ENCODE peak calls at places on chromosome 10, in nine cellular contexts. One of them, this sample, is unnamed.

GRCh38 chr10:127912607-127913367 is 5.9 kb downstream of the PTPRE start:
- DNase-seq in CMK: no peak
- DNase-seq in left ventricle myocardium superior: no peak
- DNase-seq in NCI-H1092: no peak
- DNase-seq in non-pigmented ciliary epithelial cell: no peak
- DNase-seq in activated T-cell treated with anti-CD3 and anti-CD28 coated beads, Interleukin-2, amount 50 U/mL, for 72 hours: no peak
- DNase-seq in RCC 7860: no peak
- DNase-seq in ureter: no peak
- DNase-seq in 8988T: no peak
- DNase-seq in this sample: no peak

GRCh38 chr10:3714957-3715356 is 70.1 kb downstream of the KLF6 start:
- DNase-seq in activated T-cell treated with anti-CD3 and anti-CD28 coated beads, Interleukin-2, amount 50 U/mL, for 72 hours: no peak
- DNase-seq in CMK: no peak
- DNase-seq in left ventricle myocardium superior: no peak
- DNase-seq in non-pigmented ciliary epithelial cell: no peak
- DNase-seq in NCI-H1092: no peak
- DNase-seq in 8988T: no peak
- DNase-seq in RCC 7860: no peak
- DNase-seq in ureter: no peak
- DNase-seq in this sample: no peak

GRCh38 chr10:105774881-105775280 is 1133.8 kb downstream of the SORCS3 start:
- DNase-seq in NCI-H1092: no peak
- DNase-seq in non-pigmented ciliary epithelial cell: no peak
- DNase-seq in activated T-cell treated with anti-CD3 and anti-CD28 coated beads, Interleukin-2, amount 50 U/mL, for 72 hours: no peak
- DNase-seq in 8988T: no peak
- DNase-seq in CMK: no peak
- DNase-seq in RCC 7860: no peak
- DNase-seq in ureter: no peak
- DNase-seq in left ventricle myocardium superior: no peak
- DNase-seq in this sample: no peak

GRCh38 chr10:54585572-54585971 is 215.5 kb downstream of the PCDH15 start:
- DNase-seq in 8988T: no peak
- DNase-seq in CMK: no peak
- DNase-seq in NCI-H1092: no peak
- DNase-seq in left ventricle myocardium superior: no peak
- DNase-seq in ureter: no peak
- DNase-seq in non-pigmented ciliary epithelial cell: no peak
- DNase-seq in activated T-cell treated with anti-CD3 and anti-CD28 coated beads, Interleukin-2, amount 50 U/mL, for 72 hours: no peak
- DNase-seq in RCC 7860: no peak
- DNase-seq in this sample: no peak

GRCh38 chr10:4656576-4657194 is 169.3 kb upstream of the AKR1E2 start:
- DNase-seq in non-pigmented ciliary epithelial cell: no peak
- DNase-seq in 8988T: no peak
- DNase-seq in ureter: peak; percentile 58
- DNase-seq in left ventricle myocardium superior: peak; percentile 44
- DNase-seq in activated T-cell treated with anti-CD3 and anti-CD28 coated beads, Interleukin-2, amount 50 U/mL, for 72 hours: peak; percentile 25
- DNase-seq in CMK: no peak
- DNase-seq in NCI-H1092: peak; percentile 54
- DNase-seq in RCC 7860: peak; percentile 54
- DNase-seq in this sample: peak; percentile 41

GRCh38 chr10:92298487-92298886 is 7.5 kb downstream of the MARCHF5 start:
- DNase-seq in left ventricle myocardium superior: no peak
- DNase-seq in activated T-cell treated with anti-CD3 and anti-CD28 coated beads, Interleukin-2, amount 50 U/mL, for 72 hours: no peak
- DNase-seq in non-pigmented ciliary epithelial cell: no peak
- DNase-seq in 8988T: no peak
- DNase-seq in NCI-H1092: no peak
- DNase-seq in RCC 7860: no peak
- DNase-seq in ureter: no peak
- DNase-seq in CMK: no peak
- DNase-seq in this sample: no peak

GRCh38 chr10:118045842-118046490 is 775 bp downstream of the RAB11FIP2 start:
- DNase-seq in 8988T: peak; percentile 24
- DNase-seq in activated T-cell treated with anti-CD3 and anti-CD28 coated beads, Interleukin-2, amount 50 U/mL, for 72 hours: peak; percentile 15
- DNase-seq in left ventricle myocardium superior: no peak
- DNase-seq in RCC 7860: peak; percentile 37
- DNase-seq in non-pigmented ciliary epithelial cell: no peak
- DNase-seq in ureter: peak; percentile 56
- DNase-seq in NCI-H1092: no peak
- DNase-seq in CMK: no peak
- DNase-seq in this sample: peak; percentile 52

GRCh38 chr10:28875535-28876208 is 198.4 kb downstream of the BAMBI start:
- DNase-seq in NCI-H1092: no peak
- DNase-seq in non-pigmented ciliary epithelial cell: peak; percentile 55
- DNase-seq in RCC 7860: peak; percentile 68
- DNase-seq in activated T-cell treated with anti-CD3 and anti-CD28 coated beads, Interleukin-2, amount 50 U/mL, for 72 hours: no peak
- DNase-seq in 8988T: no peak
- DNase-seq in left ventricle myocardium superior: no peak
- DNase-seq in CMK: no peak
- DNase-seq in ureter: no peak
- DNase-seq in this sample: no peak

GRCh38 chr10:59007307-59008025 is 169.0 kb upstream of the PHYHIPL start:
- DNase-seq in NCI-H1092: no peak
- DNase-seq in activated T-cell treated with anti-CD3 and anti-CD28 coated beads, Interleukin-2, amount 50 U/mL, for 72 hours: no peak
- DNase-seq in non-pigmented ciliary epithelial cell: no peak
- DNase-seq in left ventricle myocardium superior: no peak
- DNase-seq in 8988T: no peak
- DNase-seq in RCC 7860: no peak
- DNase-seq in CMK: no peak
- DNase-seq in ureter: no peak
- DNase-seq in this sample: no peak

GRCh38 chr10:103605359-103606156 is 112.1 kb downstream of the NEURL1 start:
- DNase-seq in CMK: peak; percentile 44
- DNase-seq in left ventricle myocardium superior: no peak
- DNase-seq in NCI-H1092: no peak
- DNase-seq in activated T-cell treated with anti-CD3 and anti-CD28 coated beads, Interleukin-2, amount 50 U/mL, for 72 hours: peak; percentile 37
- DNase-seq in RCC 7860: no peak
- DNase-seq in 8988T: peak; percentile 89
- DNase-seq in non-pigmented ciliary epithelial cell: no peak
- DNase-seq in ureter: peak; percentile 68
- DNase-seq in this sample: no peak

GRCh38 chr10:93313798-93314197 is 168.3 kb downstream of the MYOF start:
- DNase-seq in non-pigmented ciliary epithelial cell: no peak
- DNase-seq in ureter: no peak
- DNase-seq in RCC 7860: no peak
- DNase-seq in 8988T: no peak
- DNase-seq in activated T-cell treated with anti-CD3 and anti-CD28 coated beads, Interleukin-2, amount 50 U/mL, for 72 hours: no peak
- DNase-seq in left ventricle myocardium superior: no peak
- DNase-seq in NCI-H1092: no peak
- DNase-seq in CMK: no peak
- DNase-seq in this sample: no peak

GRCh38 chr10:27145937-27146336 is 8.2 kb downstream of the YME1L1 start:
- DNase-seq in RCC 7860: no peak
- DNase-seq in left ventricle myocardium superior: no peak
- DNase-seq in CMK: no peak
- DNase-seq in non-pigmented ciliary epithelial cell: no peak
- DNase-seq in activated T-cell treated with anti-CD3 and anti-CD28 coated beads, Interleukin-2, amount 50 U/mL, for 72 hours: no peak
- DNase-seq in NCI-H1092: no peak
- DNase-seq in ureter: no peak
- DNase-seq in 8988T: no peak
- DNase-seq in this sample: no peak

GRCh38 chr10:128766915-128767314 is 640.7 kb upstream of the MKI67 start:
- DNase-seq in activated T-cell treated with anti-CD3 and anti-CD28 coated beads, Interleukin-2, amount 50 U/mL, for 72 hours: no peak
- DNase-seq in CMK: no peak
- DNase-seq in RCC 7860: no peak
- DNase-seq in ureter: no peak
- DNase-seq in non-pigmented ciliary epithelial cell: no peak
- DNase-seq in 8988T: no peak
- DNase-seq in NCI-H1092: no peak
- DNase-seq in left ventricle myocardium superior: no peak
- DNase-seq in this sample: no peak

GRCh38 chr10:49616421-49617230 is 2.8 kb downstream of the CHAT start:
- DNase-seq in CMK: no peak
- DNase-seq in left ventricle myocardium superior: no peak
- DNase-seq in 8988T: no peak
- DNase-seq in non-pigmented ciliary epithelial cell: no peak
- DNase-seq in activated T-cell treated with anti-CD3 and anti-CD28 coated beads, Interleukin-2, amount 50 U/mL, for 72 hours: no peak
- DNase-seq in ureter: no peak
- DNase-seq in NCI-H1092: no peak
- DNase-seq in RCC 7860: no peak
- DNase-seq in this sample: no peak

GRCh38 chr10:92846-93245 is 42.4 kb upstream of the ZMYND11 start:
- DNase-seq in activated T-cell treated with anti-CD3 and anti-CD28 coated beads, Interleukin-2, amount 50 U/mL, for 72 hours: no peak
- DNase-seq in ureter: no peak
- DNase-seq in CMK: no peak
- DNase-seq in left ventricle myocardium superior: no peak
- DNase-seq in non-pigmented ciliary epithelial cell: no peak
- DNase-seq in RCC 7860: no peak
- DNase-seq in NCI-H1092: no peak
- DNase-seq in 8988T: no peak
- DNase-seq in this sample: peak; percentile 79

GRCh38 chr10:80202934-80203834 is 2.2 kb downstream of the ANXA11 start:
- DNase-seq in left ventricle myocardium superior: peak; percentile 84
- DNase-seq in CMK: peak; percentile 45
- DNase-seq in 8988T: peak; percentile 51
- DNase-seq in ureter: peak; percentile 75
- DNase-seq in RCC 7860: peak; percentile 92
- DNase-seq in activated T-cell treated with anti-CD3 and anti-CD28 coated beads, Interleukin-2, amount 50 U/mL, for 72 hours: peak; percentile 84
- DNase-seq in NCI-H1092: no peak
- DNase-seq in non-pigmented ciliary epithelial cell: peak; percentile 86
- DNase-seq in this sample: peak; percentile 83

GRCh38 chr10:133264455-133264854 is 12.2 kb downstream of the ADAM8 start:
- DNase-seq in non-pigmented ciliary epithelial cell: no peak
- DNase-seq in NCI-H1092: no peak
- DNase-seq in ureter: peak; percentile 61
- DNase-seq in activated T-cell treated with anti-CD3 and anti-CD28 coated beads, Interleukin-2, amount 50 U/mL, for 72 hours: no peak
- DNase-seq in RCC 7860: no peak
- DNase-seq in left ventricle myocardium superior: no peak
- DNase-seq in 8988T: no peak
- DNase-seq in CMK: no peak
- DNase-seq in this sample: no peak

GRCh38 chr10:106185991-106186390 is 978.5 kb downstream of the SORCS1 start:
- DNase-seq in non-pigmented ciliary epithelial cell: no peak
- DNase-seq in 8988T: no peak
- DNase-seq in activated T-cell treated with anti-CD3 and anti-CD28 coated beads, Interleukin-2, amount 50 U/mL, for 72 hours: no peak
- DNase-seq in ureter: no peak
- DNase-seq in left ventricle myocardium superior: no peak
- DNase-seq in CMK: no peak
- DNase-seq in RCC 7860: no peak
- DNase-seq in NCI-H1092: no peak
- DNase-seq in this sample: no peak

GRCh38 chr10:112701528-112702295 is 248.3 kb upstream of the TCF7L2 start:
- DNase-seq in non-pigmented ciliary epithelial cell: no peak
- DNase-seq in ureter: no peak
- DNase-seq in 8988T: no peak
- DNase-seq in RCC 7860: no peak
- DNase-seq in activated T-cell treated with anti-CD3 and anti-CD28 coated beads, Interleukin-2, amount 50 U/mL, for 72 hours: no peak
- DNase-seq in left ventricle myocardium superior: no peak
- DNase-seq in NCI-H1092: no peak
- DNase-seq in CMK: no peak
- DNase-seq in this sample: no peak

GRCh38 chr10:129542589-129542988 is 75.5 kb downstream of the MGMT start:
- DNase-seq in 8988T: no peak
- DNase-seq in CMK: no peak
- DNase-seq in ureter: no peak
- DNase-seq in activated T-cell treated with anti-CD3 and anti-CD28 coated beads, Interleukin-2, amount 50 U/mL, for 72 hours: no peak
- DNase-seq in NCI-H1092: no peak
- DNase-seq in RCC 7860: no peak
- DNase-seq in non-pigmented ciliary epithelial cell: no peak
- DNase-seq in left ventricle myocardium superior: no peak
- DNase-seq in this sample: no peak

GRCh38 chr10:101749033-101749432 is 26.9 kb downstream of the FGF8 start:
- DNase-seq in activated T-cell treated with anti-CD3 and anti-CD28 coated beads, Interleukin-2, amount 50 U/mL, for 72 hours: no peak
- DNase-seq in NCI-H1092: no peak
- DNase-seq in non-pigmented ciliary epithelial cell: no peak
- DNase-seq in left ventricle myocardium superior: no peak
- DNase-seq in RCC 7860: no peak
- DNase-seq in ureter: no peak
- DNase-seq in CMK: no peak
- DNase-seq in 8988T: no peak
- DNase-seq in this sample: no peak

GRCh38 chr10:87658383-87658795 is 1.3 kb upstream of the PAPSS2 start:
- DNase-seq in NCI-H1092: no peak
- DNase-seq in RCC 7860: peak; percentile 73
- DNase-seq in ureter: no peak
- DNase-seq in CMK: no peak
- DNase-seq in activated T-cell treated with anti-CD3 and anti-CD28 coated beads, Interleukin-2, amount 50 U/mL, for 72 hours: no peak
- DNase-seq in non-pigmented ciliary epithelial cell: no peak
- DNase-seq in left ventricle myocardium superior: no peak
- DNase-seq in 8988T: no peak
- DNase-seq in this sample: no peak

GRCh38 chr10:4708123-4708759 is 117.8 kb upstream of the AKR1E2 start:
- DNase-seq in RCC 7860: no peak
- DNase-seq in CMK: peak; percentile 3
- DNase-seq in 8988T: no peak
- DNase-seq in non-pigmented ciliary epithelial cell: no peak
- DNase-seq in left ventricle myocardium superior: no peak
- DNase-seq in activated T-cell treated with anti-CD3 and anti-CD28 coated beads, Interleukin-2, amount 50 U/mL, for 72 hours: peak; percentile 9
- DNase-seq in ureter: no peak
- DNase-seq in NCI-H1092: no peak
- DNase-seq in this sample: no peak

GRCh38 chr10:125103466-125104377 is 56.6 kb downstream of the CTBP2 start:
- DNase-seq in 8988T: no peak
- DNase-seq in activated T-cell treated with anti-CD3 and anti-CD28 coated beads, Interleukin-2, amount 50 U/mL, for 72 hours: no peak
- DNase-seq in RCC 7860: no peak
- DNase-seq in non-pigmented ciliary epithelial cell: no peak
- DNase-seq in CMK: no peak
- DNase-seq in NCI-H1092: no peak
- DNase-seq in left ventricle myocardium superior: no peak
- DNase-seq in ureter: no peak
- DNase-seq in this sample: no peak

GRCh38 chr10:110376021-110376773 is 71.5 kb upstream of the SMNDC1 start:
- DNase-seq in activated T-cell treated with anti-CD3 and anti-CD28 coated beads, Interleukin-2, amount 50 U/mL, for 72 hours: no peak
- DNase-seq in non-pigmented ciliary epithelial cell: no peak
- DNase-seq in 8988T: no peak
- DNase-seq in left ventricle myocardium superior: peak; percentile 54
- DNase-seq in CMK: peak; percentile 45
- DNase-seq in RCC 7860: peak; percentile 82
- DNase-seq in NCI-H1092: no peak
- DNase-seq in ureter: no peak
- DNase-seq in this sample: no peak

This sample was measured in PC-9.